ENCODE peak calls at places on chromosome 2, in eight cellular contexts. Z, B, H, A, X, U, C and G are unnamed samples. For H3K4me1 and H3K36me3, the result is how much of the 10 kb centered on the place peaks cover.

GRCh38 chr2:98869272-98869641 is 66.8 kb downstream of the CRACDL start:
- DNase-seq in Z (no peak), B (no peak), H (no peak), A (no peak), X (no peak), U (peak), C (peak), G (no peak)

GRCh38 chr2:55530539-55531081 is 11.1 kb downstream of the CFAP36 start:
- DNase-seq in Z (no peak), B (no peak), H (no peak), A (no peak), X (no peak), U (no peak), C (no peak), G (no peak)

GRCh38 chr2:7573166-7573845 is 656.1 kb downstream of the RNF144A start:
- DNase-seq in Z (no peak), B (peak), H (no peak), A (no peak), X (no peak), U (no peak), C (no peak), G (no peak)

GRCh38 chr2:28616618-28617017 is 120.8 kb downstream of the PLB1 start:
- DNase-seq in Z (no peak), B (no peak), H (peak), A (no peak), X (no peak), U (no peak), C (no peak), G (no peak)

GRCh38 chr2:239299218-239299939 is 101.4 kb downstream of the HDAC4 start:
- DNase-seq in Z (no peak), B (no peak), H (no peak), A (no peak), X (no peak), U (peak), C (no peak), G (no peak)

GRCh38 chr2:46394649-46395510 is 84.5 kb upstream of the TMEM247 start:
- DNase-seq in Z (no peak), B (no peak), H (no peak), A (no peak), X (no peak), U (no peak), C (no peak), G (no peak)

GRCh38 chr2:44740678-44741077 is 200.8 kb upstream of the SIX3 start:
- DNase-seq in Z (no peak), B (no peak), H (peak), A (no peak), X (no peak), U (no peak), C (peak), G (no peak)

GRCh38 chr2:197256021-197256420 is 54.6 kb downstream of the ANKRD44 start:
- DNase-seq in Z (no peak), B (no peak), H (no peak), A (no peak), X (no peak), U (no peak), C (no peak), G (no peak)

GRCh38 chr2:134836986-134837385 is 1.4 kb upstream of the ACMSD start:
- DNase-seq in Z (no peak), B (no peak), H (peak), A (no peak), X (no peak), U (no peak), C (no peak), G (no peak)

GRCh38 chr2:238868067-238868524 is 20.2 kb downstream of the TWIST2 start:
- DNase-seq in Z (no peak), B (no peak), H (peak), A (no peak), X (no peak), U (no peak), C (no peak), G (no peak)

GRCh38 chr2:159613515-159614336 is 2.6 kb downstream of the BAZ2B start:
- DNase-seq in Z (no peak), B (no peak), H (peak), A (no peak), X (no peak), U (no peak), C (no peak), G (no peak)

GRCh38 chr2:171084128-171084527 is 76.6 kb downstream of the TLK1 start:
- DNase-seq in Z (no peak), B (peak), H (no peak), A (no peak), X (no peak), U (no peak), C (no peak), G (no peak)

GRCh38 chr2:72917875-72918660 is 749 bp downstream of the EMX1 start:
- DNase-seq in Z (no peak), B (peak), H (no peak), A (no peak), X (no peak), U (no peak), C (peak), G (peak)

GRCh38 chr2:236119003-236119402 is 49.2 kb downstream of the GBX2 start:
- DNase-seq in Z (no peak), B (no peak), H (no peak), A (no peak), X (no peak), U (no peak), C (no peak), G (no peak)

GRCh38 chr2:239774142-239774462 is 251.0 kb downstream of the NDUFA10 start:
- DNase-seq in Z (no peak), B (no peak), H (no peak), A (no peak), X (no peak), U (no peak), C (peak), G (no peak)

GRCh38 chr2:898319-898718 is 52.3 kb upstream of the SNTG2 start:
- DNase-seq in Z (no peak), B (peak), H (no peak), A (no peak), X (peak), U (no peak), C (no peak), G (peak)

GRCh38 chr2:1793868-1794445 is 49.6 kb upstream of the PXDN start:
- DNase-seq in Z (no peak), B (no peak), H (no peak), A (no peak), X (no peak), U (peak), C (peak), G (no peak)

GRCh38 chr2:223519471-223519870 is 82.7 kb downstream of the SCG2 start:
- DNase-seq in Z (no peak), B (no peak), H (no peak), A (no peak), X (no peak), U (no peak), C (no peak), G (no peak)

GRCh38 chr2:127054996-127055785 is 51.8 kb downstream of the BIN1 start:
- DNase-seq in Z (no peak), B (no peak), H (no peak), A (no peak), X (no peak), U (peak), C (no peak), G (no peak)

GRCh38 chr2:192307530-192307929 is 112.8 kb upstream of the TMEFF2 start:
- DNase-seq in Z (no peak), B (no peak), H (peak), A (no peak), X (no peak), U (no peak), C (no peak), G (no peak)

GRCh38 chr2:196610796-196611195 is 28.7 kb upstream of the CCDC150 start:
- DNase-seq in Z (no peak), B (no peak), H (no peak), A (no peak), X (no peak), U (no peak), C (no peak), G (no peak)

GRCh38 chr2:179268277-179268935 is 3.8 kb upstream of the SESTD1 start:
- DNase-seq in Z (no peak), B (peak), H (peak), A (no peak), X (no peak), U (no peak), C (no peak), G (peak)

GRCh38 chr2:183259921-183260320 is 135.7 kb downstream of the NUP35 start:
- DNase-seq in Z (no peak), B (no peak), H (no peak), A (no peak), X (no peak), U (no peak), C (no peak), G (no peak)

GRCh38 chr2:236991874-236992273 is 93.8 kb upstream of the COPS8 start:
- DNase-seq in Z (no peak), B (no peak), H (no peak), A (no peak), X (no peak), U (no peak), C (no peak), G (no peak)

GRCh38 chr2:199458017-199458805 is 472 bp upstream of the SATB2 start:
- DNase-seq in Z (no peak), B (peak), H (peak), A (no peak), X (peak), U (peak), C (no peak), G (peak)

GRCh38 chr2:181258761-181259160 is 198.4 kb upstream of the ITGA4 start:
- DNase-seq in Z (no peak), B (no peak), H (peak), A (no peak), X (no peak), U (no peak), C (no peak), G (no peak)

GRCh38 chr2:204748286-204748685 is 203.0 kb downstream of the PARD3B start:
- DNase-seq in Z (no peak), B (no peak), H (peak), A (no peak), X (no peak), U (no peak), C (no peak), G (no peak)

GRCh38 chr2:121309801-121310200 is 24.8 kb upstream of the TFCP2L1 start:
- DNase-seq in Z (no peak), B (no peak), H (no peak), A (no peak), X (no peak), U (no peak), C (peak), G (no peak)
- H3K4me1 ChIP-seq in Z (under half), B (under half), H (under half), A (under half), X (under half), U (under half), C (under half), G (under half)

GRCh38 chr2:191015831-191016230 is 1.9 kb upstream of the STAT1 start:
- DNase-seq in Z (no peak), B (no peak), H (no peak), A (no peak), X (no peak), U (no peak), C (no peak), G (no peak)

GRCh38 chr2:191014653-191015020 is 666 bp upstream of the STAT1 start:
- DNase-seq in Z (no peak), B (no peak), H (no peak), A (no peak), X (no peak), U (no peak), C (no peak), G (no peak)

GRCh38 chr2:191013617-191013875 is 425 bp downstream of the STAT1 start:
- DNase-seq in Z (no peak), B (peak), H (no peak), A (no peak), X (no peak), U (no peak), C (no peak), G (no peak)

GRCh38 chr2:191013876-191014652 is at the start of gene STAT1:
- DNase-seq in Z (peak), B (peak), H (peak), A (peak), X (peak), U (peak), C (peak), G (peak)

GRCh38 chr2:191015229-191015628 is 1.3 kb upstream of the STAT1 start:
- DNase-seq in Z (no peak), B (no peak), H (no peak), A (no peak), X (no peak), U (no peak), C (no peak), G (no peak)
- H3K4me3 ChIP-seq in Z (no peak), B (no peak), H (no peak), A (no peak), X (no peak), U (no peak), C (no peak), G (no peak)

DNA sequence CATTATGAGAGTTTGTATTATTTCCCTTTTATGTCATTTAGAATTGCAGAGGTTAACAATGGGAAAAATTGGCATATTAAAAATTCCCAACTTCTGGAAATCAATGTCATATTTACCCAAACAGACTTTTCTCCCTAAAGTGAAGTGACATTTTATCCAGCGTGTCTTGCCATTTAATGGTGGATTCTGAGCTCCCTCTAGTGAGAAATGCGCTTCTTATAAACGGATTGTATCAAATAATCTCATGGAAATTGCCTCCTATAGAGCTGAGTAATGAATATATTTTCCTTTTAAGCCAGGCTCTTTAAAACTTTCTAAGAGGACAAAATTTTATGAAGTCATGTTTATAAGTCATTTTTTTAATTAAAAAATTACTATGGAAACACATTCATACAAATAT is 5.7 kb upstream of the GCFC2 start:
- DNase-seq in Z (no peak), B (no peak), H (peak), A (no peak), X (no peak), U (no peak), C (no peak), G (no peak)
- H3K36me3 ChIP-seq in Z (under half), B (under half), H (under half), A (under half), X (under half), U (under half), C (under half), G (under half)

DNA sequence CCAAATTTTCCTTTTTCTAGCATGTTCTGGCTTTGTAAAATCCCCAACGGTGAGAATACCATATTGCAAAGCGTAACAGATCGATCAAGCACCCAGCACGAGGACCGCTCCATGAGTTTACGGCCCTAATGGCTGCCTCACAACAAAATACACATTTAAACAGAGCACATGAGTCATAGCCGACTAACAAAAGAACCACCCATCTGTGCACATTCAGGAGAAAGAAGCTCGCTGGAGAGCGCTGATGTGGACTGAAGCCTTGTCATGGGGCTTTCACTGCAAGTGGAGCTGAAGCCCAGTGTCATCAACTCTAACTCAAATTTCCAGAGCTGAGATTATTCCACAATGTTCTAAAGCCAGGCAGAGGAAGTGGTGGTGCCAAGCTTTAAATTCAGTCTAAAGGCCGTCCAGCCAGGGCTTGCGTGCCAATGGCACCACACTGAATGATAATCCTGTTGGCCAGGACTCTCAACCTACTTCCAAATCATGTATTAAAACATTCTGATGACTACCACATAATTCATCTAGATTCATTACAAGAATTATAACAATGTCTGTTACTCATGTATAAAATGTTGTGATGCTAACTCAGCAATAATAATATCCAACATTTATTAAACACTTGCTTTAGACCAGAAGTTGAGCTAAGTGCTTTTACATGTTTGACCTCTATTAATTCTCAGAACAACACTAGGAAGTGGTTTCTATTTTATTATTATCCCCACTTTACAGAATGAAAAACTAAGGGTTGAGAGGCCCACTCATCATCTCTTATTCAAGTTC is 178.6 kb downstream of the LNPK start:
- DNase-seq in Z (no peak), B (peak), H (peak), A (no peak), X (no peak), U (no peak), C (no peak), G (no peak)
- H3K4me1 ChIP-seq in Z (under half), B (under half), H (under half), A (under half), X (under half), U (under half), C (under half), G (under half)

GRCh38 chr2:118669639-118670038 is 177.8 kb downstream of the EN1 start:
- DNase-seq in Z (no peak), B (no peak), H (peak), A (no peak), X (no peak), U (no peak), C (no peak), G (no peak)
- H3K4me3 ChIP-seq in Z (no peak), B (no peak), H (peak), A (no peak), X (no peak), U (no peak), C (no peak), G (no peak)

GRCh38 chr2:15670981-15671380 is 79.3 kb downstream of the DDX1 start:
- DNase-seq in Z (no peak), B (no peak), H (no peak), A (no peak), X (no peak), U (no peak), C (no peak), G (no peak)

GRCh38 chr2:15670469-15670868 is 78.8 kb downstream of the DDX1 start:
- DNase-seq in Z (no peak), B (no peak), H (no peak), A (no peak), X (no peak), U (no peak), C (no peak), G (no peak)

GRCh38 chr2:15672961-15673918 is 81.6 kb downstream of the DDX1 start:
- DNase-seq in Z (no peak), B (no peak), H (no peak), A (no peak), X (no peak), U (no peak), C (no peak), G (no peak)

GRCh38 chr2:15671409-15671808 is 79.7 kb downstream of the DDX1 start:
- DNase-seq in Z (no peak), B (no peak), H (no peak), A (no peak), X (no peak), U (no peak), C (no peak), G (no peak)

DNA sequence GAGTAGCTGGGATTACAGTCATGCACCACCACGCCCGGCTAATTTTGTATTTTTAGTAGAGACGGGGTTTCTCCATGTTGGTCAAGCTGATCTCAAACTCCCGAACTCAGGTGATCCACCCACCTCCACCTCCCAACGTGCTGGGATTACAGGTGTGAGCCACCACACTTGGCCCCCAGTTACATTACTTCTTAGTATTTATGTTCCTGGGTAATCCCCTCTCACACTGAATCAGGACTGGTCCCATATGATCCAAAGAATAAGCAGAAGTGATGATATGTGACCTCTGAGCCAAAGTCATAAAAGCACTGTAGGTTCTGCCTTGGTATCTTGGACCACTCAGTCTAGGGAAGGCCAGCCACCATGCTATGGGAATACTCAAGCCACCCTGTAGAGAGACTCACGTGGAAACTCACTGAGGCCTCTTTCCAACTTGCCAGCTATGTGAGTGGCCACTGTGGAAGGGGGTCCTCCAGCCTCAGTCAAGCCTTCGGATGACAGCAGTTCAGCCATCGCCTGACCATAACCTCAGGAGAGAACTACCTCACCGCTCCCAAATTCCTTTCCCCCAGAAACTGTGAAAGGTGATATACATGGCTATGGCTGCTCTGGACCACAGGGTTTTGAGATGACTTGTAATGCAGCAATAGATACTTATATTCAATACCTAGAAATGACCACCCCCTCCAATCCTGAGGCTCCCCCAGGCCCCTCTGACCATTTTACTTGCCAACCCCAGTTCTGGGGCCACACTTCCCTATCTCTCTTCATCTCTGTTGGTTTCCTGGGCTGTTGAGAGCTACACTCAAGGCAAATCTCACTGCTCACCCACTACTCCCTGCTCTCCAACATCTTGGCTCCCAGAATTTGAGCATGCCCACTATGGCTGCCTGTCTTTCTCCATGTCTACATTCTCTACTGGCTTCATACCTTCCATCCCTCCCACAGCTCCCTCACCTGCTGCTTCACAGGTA is 80.5 kb downstream of the DDX1 start:
- DNase-seq in Z (no peak), B (no peak), H (no peak), A (no peak), X (no peak), U (no peak), C (no peak), G (no peak)
- H3K36me3 ChIP-seq in Z (under half), B (under half), H (under half), A (under half), X (under half), U (under half), C (under half), G (under half)

DNA sequence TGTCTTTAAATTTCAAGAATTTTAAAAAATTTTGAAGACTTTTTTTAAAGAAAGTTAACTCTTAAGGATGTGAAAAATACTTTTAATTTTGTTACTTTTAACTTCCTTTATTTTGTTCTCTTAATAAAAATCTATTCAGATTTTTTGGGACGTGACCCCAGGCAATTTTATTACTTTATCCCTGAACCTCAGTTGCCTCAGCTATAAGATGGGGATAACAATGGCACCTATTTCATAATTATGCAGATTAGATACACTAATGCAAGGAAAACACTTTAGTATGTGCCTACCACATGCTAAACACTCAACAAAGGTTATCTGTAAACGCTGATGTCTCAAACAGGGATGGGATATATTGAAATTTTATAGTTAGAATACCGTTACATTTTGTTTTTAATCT is 1.5 kb upstream of the SCYGR1 start:
- DNase-seq in Z (no peak), B (no peak), H (no peak), A (no peak), X (no peak), U (no peak), C (no peak), G (no peak)
- H3K4me1 ChIP-seq in Z (under half), B (under half), H (under half), A (under half), X (under half), U (under half), C (under half), G (under half)

DNA sequence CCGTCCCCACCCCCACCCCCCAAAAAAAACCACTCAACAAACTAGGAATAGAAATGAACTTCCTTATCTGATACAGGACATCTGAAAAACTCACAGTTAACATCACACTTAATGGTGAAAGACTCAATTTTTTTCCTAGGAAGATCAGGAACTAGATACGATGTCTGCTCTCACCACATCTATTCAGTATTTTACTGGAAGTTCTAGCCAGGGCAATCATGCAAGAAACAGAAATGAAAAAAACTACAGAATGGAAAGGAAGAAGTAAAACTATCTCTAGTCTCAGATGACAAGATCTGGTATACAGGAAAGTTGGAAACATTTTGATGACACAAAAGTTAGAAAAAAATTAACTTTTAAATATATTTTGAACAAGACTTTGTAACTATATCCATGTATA is 114.4 kb upstream of the FZD5 start:
- DNase-seq in Z (no peak), B (no peak), H (no peak), A (no peak), X (no peak), U (no peak), C (no peak), G (no peak)
- H3K4me3 ChIP-seq in Z (no peak), B (no peak), H (no peak), A (no peak), X (no peak), U (no peak), C (no peak), G (no peak)